ENCODE peak calls at places on chromosomes 2 and 18, in five cellular contexts. M, U, L, C and A are unnamed samples.

GRCh38 chr2:237919593-237919992 is 47.2 kb upstream of the UBE2F start:
- DNase-seq in M (no peak), U (no peak), L (no peak), C (no peak), A (no peak)

GRCh38 chr2:234091432-234091879 is 41.0 kb downstream of the SPP2 start:
- DNase-seq in M (no peak), U (no peak), L (no peak), C (peak), A (no peak)

GRCh38 chr2:88624477-88624876 is 2.8 kb downstream of the EIF2AK3 start:
- DNase-seq in M (no peak), U (no peak), L (no peak), C (no peak), A (no peak)

GRCh38 chr18:74457743-74458465 is 796 bp upstream of the DIPK1C start:
- DNase-seq in M (no peak), U (no peak), L (no peak), C (no peak), A (no peak)

GRCh38 chr2:47536696-47537095 is 133.7 kb downstream of the MSH2 start:
- DNase-seq in M (no peak), U (no peak), L (no peak), C (no peak), A (no peak)

GRCh38 chr2:72147303-72147970 is at the start of gene CYP26B1:
- DNase-seq in M (peak), U (peak), L (no peak), C (no peak), A (peak)

GRCh38 chr2:220269421-220269820 is 642.0 kb downstream of the SLC4A3 start:
- DNase-seq in M (no peak), U (peak), L (no peak), C (no peak), A (no peak)

GRCh38 chr2:110980613-110981062 is 140.1 kb upstream of the BCL2L11 start:
- DNase-seq in M (no peak), U (no peak), L (no peak), C (no peak), A (no peak)

GRCh38 chr18:21538230-21538629 is 62.3 kb downstream of the ESCO1 start:
- DNase-seq in M (no peak), U (no peak), L (no peak), C (no peak), A (no peak)

GRCh38 chr2:61658841-61659780 is 121.0 kb upstream of the XPO1 start:
- DNase-seq in M (no peak), U (no peak), L (no peak), C (peak), A (no peak)

GRCh38 chr2:134438371-134438770 is 184.5 kb downstream of the MGAT5 start:
- DNase-seq in M (no peak), U (no peak), L (no peak), C (no peak), A (no peak)

GRCh38 chr2:67516899-67517530 is 119.9 kb downstream of the ETAA1 start:
- DNase-seq in M (no peak), U (no peak), L (no peak), C (peak), A (no peak)

GRCh38 chr2:201450910-201451329 is 338 bp downstream of the TRAK2 start:
- DNase-seq in M (peak), U (peak), L (no peak), C (peak), A (no peak)

GRCh38 chr2:128316777-128317185 is 1.9 kb downstream of the HS6ST1 start:
- DNase-seq in M (no peak), U (no peak), L (no peak), C (no peak), A (no peak)

GRCh38 chr2:239595711-239596110 is 194.9 kb upstream of the HDAC4 start:
- DNase-seq in M (no peak), U (no peak), L (no peak), C (no peak), A (no peak)

GRCh38 chr2:232892843-232893242 is 22.8 kb downstream of the SNORC start:
- DNase-seq in M (no peak), U (no peak), L (no peak), C (no peak), A (no peak)

GRCh38 chr18:61797691-61798590 is 94.9 kb downstream of the RNF152 start:
- DNase-seq in M (no peak), U (no peak), L (no peak), C (no peak), A (no peak)

GRCh38 chr2:206256711-206257110 is 17.8 kb upstream of the ZDBF2 start:
- DNase-seq in M (no peak), U (no peak), L (no peak), C (no peak), A (no peak)